ENCODE peak calls at places on chromosomes 12 and 14, in five cellular contexts. One of them, this sample, is unnamed.
A peak's percentile ranks its signal among the peaks of the same experiment; 100 is the strongest.

GRCh38 chr14:22492601-22493000 is 96.4 kb downstream of the DAD1 start:
- ATAC-seq in pancreas: no peak
- ATAC-seq in right lobe of liver: no peak
- ATAC-seq in activated CD4-positive, alpha-beta T cell treated with anti-CD3 and anti-CD28 coated beads for 36 hours: no peak
- ATAC-seq in K562: no peak
- ATAC-seq in this sample: peak; percentile 23

GRCh38 chr12:48122065-48122834 is 3.1 kb downstream of the PFKM start:
- ATAC-seq in pancreas: no peak
- ATAC-seq in right lobe of liver: peak; percentile 14
- ATAC-seq in activated CD4-positive, alpha-beta T cell treated with anti-CD3 and anti-CD28 coated beads for 36 hours: no peak
- ATAC-seq in K562: peak; percentile 67
- ATAC-seq in this sample: no peak

GRCh38 chr14:68279777-68280233 is 460.2 kb downstream of the RAD51B start:
- ATAC-seq in pancreas: no peak
- ATAC-seq in right lobe of liver: no peak
- ATAC-seq in activated CD4-positive, alpha-beta T cell treated with anti-CD3 and anti-CD28 coated beads for 36 hours: no peak
- ATAC-seq in K562: no peak
- ATAC-seq in this sample: no peak

GRCh38 chr14:65419593-65420252 is 7.2 kb downstream of the FUT8 start:
- ATAC-seq in pancreas: no peak
- ATAC-seq in right lobe of liver: no peak
- ATAC-seq in activated CD4-positive, alpha-beta T cell treated with anti-CD3 and anti-CD28 coated beads for 36 hours: no peak
- ATAC-seq in K562: no peak
- ATAC-seq in this sample: no peak

GRCh38 chr14:80987235-80988032 is 32.0 kb downstream of the TSHR start:
- ATAC-seq in pancreas: peak; percentile 96
- ATAC-seq in right lobe of liver: peak; percentile 97
- ATAC-seq in activated CD4-positive, alpha-beta T cell treated with anti-CD3 and anti-CD28 coated beads for 36 hours: peak; percentile 34
- ATAC-seq in K562: peak; percentile 82
- ATAC-seq in this sample: peak; percentile 51

GRCh38 chr14:70097576-70098256 is 91.0 kb downstream of the SLC8A3 start:
- ATAC-seq in pancreas: peak; percentile 24
- ATAC-seq in right lobe of liver: no peak
- ATAC-seq in activated CD4-positive, alpha-beta T cell treated with anti-CD3 and anti-CD28 coated beads for 36 hours: no peak
- ATAC-seq in K562: no peak
- ATAC-seq in this sample: no peak

GRCh38 chr12:121968880-121969279 is 50.5 kb downstream of the CFAP251 start:
- ATAC-seq in pancreas: no peak
- ATAC-seq in right lobe of liver: peak; percentile 39
- ATAC-seq in activated CD4-positive, alpha-beta T cell treated with anti-CD3 and anti-CD28 coated beads for 36 hours: no peak
- ATAC-seq in K562: no peak
- ATAC-seq in this sample: no peak

GRCh38 chr12:114579389-114579788 is 104.6 kb downstream of the TBX3 start:
- ATAC-seq in pancreas: no peak
- ATAC-seq in right lobe of liver: peak; percentile 83
- ATAC-seq in activated CD4-positive, alpha-beta T cell treated with anti-CD3 and anti-CD28 coated beads for 36 hours: no peak
- ATAC-seq in K562: no peak
- ATAC-seq in this sample: no peak

GRCh38 chr14:65073605-65074201 is 28.6 kb downstream of the MAX start:
- ATAC-seq in pancreas: no peak
- ATAC-seq in right lobe of liver: no peak
- ATAC-seq in activated CD4-positive, alpha-beta T cell treated with anti-CD3 and anti-CD28 coated beads for 36 hours: no peak
- ATAC-seq in K562: peak; percentile 15
- ATAC-seq in this sample: no peak

GRCh38 chr12:67889935-67890334 is 99.3 kb upstream of the IFNG-AS1 start:
- ATAC-seq in pancreas: no peak
- ATAC-seq in right lobe of liver: no peak
- ATAC-seq in activated CD4-positive, alpha-beta T cell treated with anti-CD3 and anti-CD28 coated beads for 36 hours: no peak
- ATAC-seq in K562: no peak
- ATAC-seq in this sample: no peak

GRCh38 chr12:124157416-124157815 is 137.5 kb upstream of the RFLNA start:
- ATAC-seq in pancreas: no peak
- ATAC-seq in right lobe of liver: no peak
- ATAC-seq in activated CD4-positive, alpha-beta T cell treated with anti-CD3 and anti-CD28 coated beads for 36 hours: no peak
- ATAC-seq in K562: no peak
- ATAC-seq in this sample: no peak

GRCh38 chr14:104972301-104973211 is 5.6 kb downstream of the AHNAK2 start:
- ATAC-seq in pancreas: peak; percentile 64
- ATAC-seq in right lobe of liver: no peak
- ATAC-seq in activated CD4-positive, alpha-beta T cell treated with anti-CD3 and anti-CD28 coated beads for 36 hours: no peak
- ATAC-seq in K562: no peak
- ATAC-seq in this sample: no peak

GRCh38 chr12:102364709-102365108 is 115.7 kb downstream of the IGF1 start:
- ATAC-seq in pancreas: no peak
- ATAC-seq in right lobe of liver: no peak
- ATAC-seq in activated CD4-positive, alpha-beta T cell treated with anti-CD3 and anti-CD28 coated beads for 36 hours: no peak
- ATAC-seq in K562: no peak
- ATAC-seq in this sample: no peak

GRCh38 chr14:91387135-91387849 is 30.3 kb downstream of the CCDC88C start:
- ATAC-seq in pancreas: peak; percentile 46
- ATAC-seq in right lobe of liver: no peak
- ATAC-seq in activated CD4-positive, alpha-beta T cell treated with anti-CD3 and anti-CD28 coated beads for 36 hours: no peak
- ATAC-seq in K562: no peak
- ATAC-seq in this sample: no peak

GRCh38 chr12:7354521-7354920 is 50.6 kb downstream of the ACSM4 start:
- ATAC-seq in pancreas: no peak
- ATAC-seq in right lobe of liver: no peak
- ATAC-seq in activated CD4-positive, alpha-beta T cell treated with anti-CD3 and anti-CD28 coated beads for 36 hours: no peak
- ATAC-seq in K562: no peak
- ATAC-seq in this sample: no peak

GRCh38 chr14:63852271-63852816 is 460 bp upstream of the SYNE2 start:
- ATAC-seq in pancreas: peak; percentile 9
- ATAC-seq in right lobe of liver: no peak
- ATAC-seq in activated CD4-positive, alpha-beta T cell treated with anti-CD3 and anti-CD28 coated beads for 36 hours: no peak
- ATAC-seq in K562: peak; percentile 11
- ATAC-seq in this sample: no peak

This sample was measured in activated T-helper 17 cell treated with anti-CD3 and anti-CD28 coated beads, Interleukin-2, amount 50 U/mL, for 72 hours.